ENCODE peak calls at places on chromosome 15, in ten cellular contexts. A is fibroblast of gingiva; Y is hypothalamus; R is fibroblast of the aortic adventitia; X is GM03348; U is HCEC 1CT; J is AG04450; C is stimulated activated CD4-positive, alpha-beta T cell treated with anti-CD3 and anti-CD28 coated beads, Interleukin-1b, Interleukin-23, amount 100 ng/mL, for 24 hours; G is neural progenitor cell; Z is mesothelial cell of epicardium. L is an unnamed sample.

GRCh38 chr15:71272932-71273331 is 157.7 kb downstream of the THSD4 start:
- DNase-seq in A (peak), Y (no peak), R (peak), X (peak), U (peak), J (peak), C (no peak), G (no peak), Z (no peak), L (no peak)

GRCh38 chr15:101250331-101250730 is 1.5 kb downstream of the CHSY1 start:
- DNase-seq in A (peak), Y (no peak), R (peak), X (peak), U (peak), J (no peak), C (no peak), G (peak), Z (no peak), L (no peak)

GRCh38 chr15:101250931-101251829 is 668 bp downstream of the CHSY1 start:
- DNase-seq in A (peak), Y (no peak), R (no peak), X (peak), U (peak), J (no peak), C (no peak), G (peak), Z (peak), L (no peak)

GRCh38 chr15:101502572-101503295 is 13.2 kb upstream of the PCSK6 start:
- DNase-seq in A (no peak), Y (no peak), R (no peak), X (no peak), U (no peak), J (no peak), C (no peak), G (peak), Z (no peak), L (no peak)

GRCh38 chr15:58576657-58577056 is 144.9 kb downstream of the LIPC start:
- DNase-seq in A (no peak), Y (no peak), R (no peak), X (no peak), U (no peak), J (no peak), C (no peak), G (no peak), Z (no peak), L (no peak)

GRCh38 chr15:74798388-74799254 is 14.0 kb upstream of the LMAN1L start:
- DNase-seq in A (no peak), Y (no peak), R (no peak), X (no peak), U (no peak), J (no peak), C (no peak), G (no peak), Z (no peak), L (no peak)

GRCh38 chr15:99734575-99734974 is 1.3 kb upstream of the LYSMD4 start:
- DNase-seq in A (no peak), Y (no peak), R (no peak), X (no peak), U (no peak), J (no peak), C (no peak), G (no peak), Z (no peak), L (no peak)

GRCh38 chr15:31004220-31004733 is 12.8 kb upstream of the MTMR10 start:
- DNase-seq in A (no peak), Y (no peak), R (no peak), X (no peak), U (no peak), J (no peak), C (no peak), G (peak), Z (no peak), L (no peak)

GRCh38 chr15:83207622-83208356 is at the start of gene HDGFL3:
- DNase-seq in A (peak), Y (peak), R (peak), X (peak), U (peak), J (no peak), C (no peak), G (peak), Z (peak), L (peak)

GRCh38 chr15:67145307-67145610 is 79.9 kb downstream of the SMAD3 start:
- DNase-seq in A (no peak), Y (no peak), R (no peak), X (no peak), U (no peak), J (no peak), C (no peak), G (no peak), Z (no peak), L (no peak)

GRCh38 chr15:100721758-100722550 is 119.6 kb downstream of the ASB7 start:
- DNase-seq in A (peak), Y (no peak), R (peak), X (peak), U (peak), J (peak), C (no peak), G (no peak), Z (peak), L (no peak)

GRCh38 chr15:34861216-34861615 is 65.9 kb upstream of the ACTC1 start:
- DNase-seq in A (no peak), Y (no peak), R (no peak), X (no peak), U (no peak), J (no peak), C (no peak), G (no peak), Z (no peak), L (no peak)

GRCh38 chr15:25763206-25763880 is 99.8 kb downstream of the ATP10A start:
- DNase-seq in A (no peak), Y (no peak), R (no peak), X (peak), U (no peak), J (no peak), C (no peak), G (no peak), Z (peak), L (no peak)

GRCh38 chr15:91946914-91947313 is 93.4 kb downstream of the SLCO3A1 start:
- DNase-seq in A (no peak), Y (no peak), R (no peak), X (no peak), U (no peak), J (no peak), C (no peak), G (peak), Z (no peak), L (no peak)

GRCh38 chr15:58910456-58910855 is 23.0 kb downstream of the SLTM start:
- DNase-seq in A (no peak), Y (no peak), R (no peak), X (no peak), U (no peak), J (no peak), C (no peak), G (no peak), Z (no peak), L (no peak)

GRCh38 chr15:31049122-31049521 is 52.4 kb downstream of the TRPM1 start:
- DNase-seq in A (no peak), Y (no peak), R (no peak), X (no peak), U (no peak), J (no peak), C (no peak), G (no peak), Z (no peak), L (no peak)

GRCh38 chr15:67067161-67067853 is 1.9 kb downstream of the SMAD3 start:
- DNase-seq in A (no peak), Y (no peak), R (peak), X (peak), U (peak), J (no peak), C (no peak), G (peak), Z (peak), L (no peak)

GRCh38 chr15:33584797-33585196 is 274.0 kb downstream of the RYR3 start:
- DNase-seq in A (no peak), Y (no peak), R (peak), X (peak), U (peak), J (no peak), C (no peak), G (no peak), Z (no peak), L (no peak)

GRCh38 chr15:82951472-82952155 is 906 bp downstream of the HOMER2 start:
- DNase-seq in A (no peak), Y (no peak), R (no peak), X (peak), U (no peak), J (no peak), C (no peak), G (no peak), Z (no peak), L (no peak)

GRCh38 chr15:33211409-33211808 is 16.9 kb upstream of the FMN1 start:
- DNase-seq in A (no peak), Y (no peak), R (no peak), X (no peak), U (peak), J (no peak), C (no peak), G (no peak), Z (no peak), L (no peak)

GRCh38 chr15:76553564-76553963 is 217.0 kb downstream of the ISL2 start:
- DNase-seq in A (no peak), Y (no peak), R (no peak), X (no peak), U (no peak), J (no peak), C (no peak), G (no peak), Z (no peak), L (no peak)

GRCh38 chr15:25501828-25502446 is 63.1 kb upstream of the UBE3A start:
- DNase-seq in A (no peak), Y (no peak), R (peak), X (peak), U (no peak), J (no peak), C (no peak), G (peak), Z (no peak), L (no peak)

GRCh38 chr15:53974121-53974520 is 4.1 kb upstream of the UNC13C start:
- DNase-seq in A (no peak), Y (no peak), R (no peak), X (no peak), U (no peak), J (no peak), C (no peak), G (no peak), Z (no peak), L (no peak)

GRCh38 chr15:56772868-56773639 is 39.7 kb upstream of the ZNF280D start:
- DNase-seq in A (peak), Y (no peak), R (no peak), X (no peak), U (peak), J (no peak), C (no peak), G (no peak), Z (no peak), L (no peak)

GRCh38 chr15:31776039-31776438 is 254.3 kb upstream of the CHRNA7 start:
- DNase-seq in A (no peak), Y (no peak), R (no peak), X (no peak), U (no peak), J (no peak), C (no peak), G (no peak), Z (no peak), L (no peak)

GRCh38 chr15:87144775-87145174 is 1065.1 kb downstream of the AGBL1 start:
- DNase-seq in A (no peak), Y (no peak), R (peak), X (no peak), U (no peak), J (peak), C (no peak), G (no peak), Z (no peak), L (no peak)

GRCh38 chr15:44092221-44092620 is 102.8 kb downstream of the FRMD5 start:
- DNase-seq in A (peak), Y (no peak), R (peak), X (peak), U (peak), J (no peak), C (no peak), G (no peak), Z (no peak), L (no peak)

GRCh38 chr15:45827275-45827674 is 192.4 kb downstream of the SQOR start:
- DNase-seq in A (no peak), Y (no peak), R (no peak), X (no peak), U (no peak), J (no peak), C (no peak), G (no peak), Z (no peak), L (no peak)